ENCODE peak calls at places on chromosomes 12 and 14, in four cellular contexts. One of them, this sample, is unnamed.

GRCh38 chr12:43501705-43502104 is 50.3 kb downstream of the ADAMTS20 start:
- DNase-seq in uterus: no peak
- DNase-seq in right lobe of liver: no peak
- DNase-seq in upper lobe of left lung: no peak
- DNase-seq in this sample: no peak

GRCh38 chr14:55789442-55789841 is 209.4 kb downstream of the KTN1 start:
- DNase-seq in uterus: no peak
- DNase-seq in right lobe of liver: no peak
- DNase-seq in upper lobe of left lung: no peak
- DNase-seq in this sample: no peak

GRCh38 chr14:73762375-73762822 is 48.2 kb upstream of the PNMA1 start:
- DNase-seq in uterus: no peak
- DNase-seq in right lobe of liver: no peak
- DNase-seq in upper lobe of left lung: no peak
- DNase-seq in this sample: no peak

GRCh38 chr12:122909442-122910288 is 13.7 kb upstream of the VPS37B start:
- DNase-seq in uterus: no peak
- DNase-seq in right lobe of liver: no peak
- DNase-seq in upper lobe of left lung: no peak
- DNase-seq in this sample: no peak

GRCh38 chr14:33918256-33918655 is 32.6 kb downstream of the EGLN3 start:
- DNase-seq in uterus: no peak
- DNase-seq in right lobe of liver: no peak
- DNase-seq in upper lobe of left lung: no peak
- DNase-seq in this sample: no peak

GRCh38 chr12:85147331-85147730 is 111.2 kb downstream of the LRRIQ1 start:
- DNase-seq in uterus: no peak
- DNase-seq in right lobe of liver: no peak
- DNase-seq in upper lobe of left lung: no peak
- DNase-seq in this sample: no peak

GRCh38 chr14:68535404-68536024 is 257.4 kb downstream of the ZFP36L1 start:
- DNase-seq in uterus: no peak
- DNase-seq in right lobe of liver: no peak
- DNase-seq in upper lobe of left lung: no peak
- DNase-seq in this sample: no peak

GRCh38 chr14:102795060-102795925 is 18.0 kb downstream of the TRAF3 start:
- DNase-seq in uterus: peak; percentile 29
- DNase-seq in right lobe of liver: peak; percentile 58
- DNase-seq in upper lobe of left lung: peak; percentile 86
- DNase-seq in this sample: peak; percentile 73

GRCh38 chr14:63993992-63994391 is 141.2 kb downstream of the SYNE2 start:
- DNase-seq in uterus: no peak
- DNase-seq in right lobe of liver: no peak
- DNase-seq in upper lobe of left lung: no peak
- DNase-seq in this sample: no peak

GRCh38 chr14:102872020-102872419 is 50.4 kb upstream of the AMN start:
- DNase-seq in uterus: no peak
- DNase-seq in right lobe of liver: peak; percentile 65
- DNase-seq in upper lobe of left lung: no peak
- DNase-seq in this sample: no peak

GRCh38 chr12:57178213-57178612 is 30.8 kb upstream of the LRP1-AS start:
- DNase-seq in uterus: no peak
- DNase-seq in right lobe of liver: peak; percentile 17
- DNase-seq in upper lobe of left lung: no peak
- DNase-seq in this sample: no peak

GRCh38 chr14:33932526-33933292 is 18.2 kb downstream of the EGLN3 start:
- DNase-seq in uterus: no peak
- DNase-seq in right lobe of liver: no peak
- DNase-seq in upper lobe of left lung: no peak
- DNase-seq in this sample: no peak

GRCh38 chr12:122855071-122855829 is 20.0 kb downstream of the HIP1R start:
- DNase-seq in uterus: no peak
- DNase-seq in right lobe of liver: no peak
- DNase-seq in upper lobe of left lung: no peak
- DNase-seq in this sample: no peak

GRCh38 chr12:126554599-126554998 is 1489.4 kb downstream of the AACS start:
- DNase-seq in uterus: no peak
- DNase-seq in right lobe of liver: no peak
- DNase-seq in upper lobe of left lung: no peak
- DNase-seq in this sample: no peak

GRCh38 chr14:20905661-20906060 is 14.5 kb downstream of the RNASE3 start:
- DNase-seq in uterus: no peak
- DNase-seq in right lobe of liver: no peak
- DNase-seq in upper lobe of left lung: no peak
- DNase-seq in this sample: no peak

GRCh38 chr14:73746540-73747385 is 32.6 kb upstream of the PNMA1 start:
- DNase-seq in uterus: no peak
- DNase-seq in right lobe of liver: no peak
- DNase-seq in upper lobe of left lung: no peak
- DNase-seq in this sample: no peak

GRCh38 chr12:120376009-120376408 is 7.0 kb upstream of the MSI1 start:
- DNase-seq in uterus: no peak
- DNase-seq in right lobe of liver: no peak
- DNase-seq in upper lobe of left lung: no peak
- DNase-seq in this sample: no peak

GRCh38 chr12:50401383-50402155 is 884 bp downstream of the LARP4 start:
- DNase-seq in uterus: no peak
- DNase-seq in right lobe of liver: no peak
- DNase-seq in upper lobe of left lung: peak; percentile 58
- DNase-seq in this sample: peak; percentile 51

GRCh38 chr12:50398931-50399330 is 1.8 kb upstream of the LARP4 start:
- DNase-seq in uterus: no peak
- DNase-seq in right lobe of liver: no peak
- DNase-seq in upper lobe of left lung: no peak
- DNase-seq in this sample: no peak

GRCh38 chr12:50400104-50400637 is 514 bp upstream of the LARP4 start:
- DNase-seq in uterus: no peak
- DNase-seq in right lobe of liver: no peak
- DNase-seq in upper lobe of left lung: no peak
- DNase-seq in this sample: no peak

GRCh38 chr12:50402270-50403000 is 1.8 kb downstream of the LARP4 start:
- DNase-seq in uterus: no peak
- DNase-seq in right lobe of liver: no peak
- DNase-seq in upper lobe of left lung: no peak
- DNase-seq in this sample: no peak

DNA sequence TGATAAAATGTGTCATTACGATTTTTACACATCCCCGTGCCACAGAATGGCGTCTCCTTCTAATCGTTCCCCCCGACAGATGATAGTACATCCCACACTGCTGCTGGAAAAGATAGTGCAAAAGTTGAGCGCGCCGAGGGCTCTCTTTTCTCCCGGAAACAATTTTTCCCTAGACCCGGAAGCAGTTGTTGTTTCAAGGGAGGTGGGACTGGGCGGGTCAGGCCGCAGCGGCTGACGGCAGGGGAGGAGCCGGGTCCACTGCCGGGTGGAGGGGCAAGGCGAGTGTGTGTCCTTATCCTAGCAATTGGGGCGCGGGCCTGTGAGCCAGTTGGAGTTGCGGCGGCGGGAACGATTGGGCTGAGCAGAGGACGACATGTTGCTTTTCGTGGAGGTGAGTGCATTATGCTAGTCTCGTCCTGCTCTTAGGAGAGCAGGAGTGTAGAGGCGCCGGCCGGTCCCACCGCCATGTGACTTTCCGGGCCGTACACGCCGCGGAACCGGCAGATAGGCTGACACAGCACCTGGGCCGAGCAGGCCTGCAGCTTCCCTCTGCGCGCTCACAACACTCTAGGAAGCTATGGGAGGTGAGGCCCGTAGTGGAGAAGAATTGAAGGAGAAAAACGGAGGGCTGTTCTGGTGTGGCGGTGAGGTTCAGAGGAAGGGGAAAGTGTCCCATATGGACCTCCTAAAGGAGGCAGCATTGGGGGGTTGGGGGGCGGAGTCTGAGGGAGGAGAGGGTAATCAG is at the start of gene LARP4:
- DNase-seq in uterus: peak; percentile 88
- DNase-seq in right lobe of liver: peak; percentile 93
- DNase-seq in upper lobe of left lung: peak; percentile 93
- DNase-seq in this sample: peak; percentile 98
- TF ChIP-seq POLR2A in uterus: peak; percentile 83
- TF ChIP-seq POLR2A in right lobe of liver: peak; percentile 96
- TF ChIP-seq POLR2A in upper lobe of left lung: peak; percentile 95
- TF ChIP-seq POLR2A in this sample: no peak

GRCh38 chr12:49901026-49901425 is 2.7 kb downstream of the FAIM2 start:
- DNase-seq in uterus: no peak
- DNase-seq in right lobe of liver: no peak
- DNase-seq in upper lobe of left lung: no peak
- DNase-seq in this sample: no peak

GRCh38 chr12:49903351-49903699 is 375 bp downstream of the FAIM2 start:
- DNase-seq in uterus: no peak
- DNase-seq in right lobe of liver: no peak
- DNase-seq in upper lobe of left lung: no peak
- DNase-seq in this sample: no peak

GRCh38 chr12:49901986-49902385 is 1.7 kb downstream of the FAIM2 start:
- DNase-seq in uterus: no peak
- DNase-seq in right lobe of liver: no peak
- DNase-seq in upper lobe of left lung: no peak
- DNase-seq in this sample: no peak

GRCh38 chr12:49903700-49904423 is at the start of gene FAIM2:
- DNase-seq in uterus: peak; percentile 83
- DNase-seq in right lobe of liver: no peak
- DNase-seq in upper lobe of left lung: no peak
- DNase-seq in this sample: no peak

DNA sequence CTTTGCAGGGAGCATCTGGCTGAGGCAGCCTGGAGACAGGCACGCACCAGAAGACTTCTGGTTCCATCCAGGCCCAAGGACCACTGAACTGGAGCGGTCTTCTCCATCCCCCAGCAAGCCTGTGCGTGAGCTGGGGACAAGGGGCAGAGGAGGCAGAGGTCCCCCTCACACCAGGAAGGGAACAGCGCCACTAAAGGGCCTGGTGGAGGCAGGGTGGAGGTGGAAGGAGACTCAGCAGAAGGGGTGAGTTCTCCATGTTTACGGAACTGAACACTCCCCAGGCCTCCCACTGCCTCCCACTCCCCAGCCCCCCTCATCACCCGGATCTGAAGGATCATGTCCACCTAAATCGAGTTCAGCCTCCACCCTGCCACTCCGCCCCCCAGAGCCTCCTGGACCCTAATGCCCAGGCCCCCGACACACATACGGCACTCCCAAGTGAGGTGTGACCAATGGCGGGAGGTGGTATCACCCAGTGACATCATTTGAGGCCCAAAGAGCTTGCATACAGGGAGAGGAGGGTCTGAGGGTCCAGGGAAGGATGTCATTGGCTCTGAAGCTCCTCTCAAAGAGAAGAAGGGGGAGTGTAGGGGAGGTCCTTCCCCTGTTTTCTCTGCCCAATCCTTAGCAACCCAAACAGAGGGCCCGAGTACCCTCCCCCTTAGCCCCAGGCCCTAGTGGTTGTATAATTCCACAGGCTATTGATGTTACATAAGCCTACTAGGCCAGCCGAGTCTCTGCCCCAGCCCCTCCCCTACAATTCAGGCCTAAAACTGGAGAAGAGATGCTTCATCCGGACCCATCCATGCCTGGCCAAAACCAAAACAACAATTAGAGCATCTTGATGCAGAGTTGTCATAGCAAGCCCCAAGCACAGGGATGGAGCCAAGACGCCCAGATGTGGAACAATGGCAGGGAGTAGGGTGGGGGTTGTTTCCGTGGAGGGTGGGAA is 1.0 kb downstream of the FAIM2 start:
- DNase-seq in uterus: no peak
- DNase-seq in right lobe of liver: no peak
- DNase-seq in upper lobe of left lung: no peak
- DNase-seq in this sample: no peak
- TF ChIP-seq CTCF in uterus: no peak
- TF ChIP-seq CTCF in right lobe of liver: no peak
- TF ChIP-seq CTCF in upper lobe of left lung: no peak
- TF ChIP-seq CTCF in this sample: no peak

DNA sequence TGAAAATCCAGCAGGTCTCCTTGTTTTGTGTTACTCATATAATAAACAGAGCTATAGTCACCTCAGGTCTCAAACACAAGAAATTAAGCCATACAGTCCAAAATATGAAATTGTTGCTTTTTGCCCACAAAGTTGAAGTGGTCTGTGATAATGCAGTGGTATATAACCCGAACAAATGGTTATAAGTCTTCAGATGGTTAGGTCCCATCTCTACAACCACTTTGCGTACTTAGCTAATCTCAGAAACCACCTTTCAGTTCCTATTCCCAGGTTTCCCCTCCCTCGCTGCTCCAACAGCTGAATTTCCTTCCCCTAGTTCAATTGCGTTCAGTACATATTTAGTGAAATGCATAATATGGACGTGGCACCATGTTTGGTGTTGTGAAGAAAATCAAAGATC is 3.3 kb upstream of the KCNA5 start:
- DNase-seq in uterus: no peak
- DNase-seq in right lobe of liver: no peak
- DNase-seq in upper lobe of left lung: no peak
- DNase-seq in this sample: no peak
- H3K4me3 ChIP-seq in uterus: no peak overlapping the region
- H3K4me3 ChIP-seq in right lobe of liver: no peak overlapping the region
- H3K4me3 ChIP-seq in upper lobe of left lung: no peak overlapping the region
- H3K4me3 ChIP-seq in this sample: no peak overlapping the region

GRCh38 chr12:103948746-103949406 is 16.8 kb upstream of the TDG start:
- DNase-seq in uterus: no peak
- DNase-seq in right lobe of liver: no peak
- DNase-seq in upper lobe of left lung: no peak
- DNase-seq in this sample: no peak
- TF ChIP-seq POLR2A in uterus: no peak
- TF ChIP-seq POLR2A in right lobe of liver: no peak
- TF ChIP-seq POLR2A in upper lobe of left lung: no peak
- TF ChIP-seq POLR2A in this sample: no peak

DNA sequence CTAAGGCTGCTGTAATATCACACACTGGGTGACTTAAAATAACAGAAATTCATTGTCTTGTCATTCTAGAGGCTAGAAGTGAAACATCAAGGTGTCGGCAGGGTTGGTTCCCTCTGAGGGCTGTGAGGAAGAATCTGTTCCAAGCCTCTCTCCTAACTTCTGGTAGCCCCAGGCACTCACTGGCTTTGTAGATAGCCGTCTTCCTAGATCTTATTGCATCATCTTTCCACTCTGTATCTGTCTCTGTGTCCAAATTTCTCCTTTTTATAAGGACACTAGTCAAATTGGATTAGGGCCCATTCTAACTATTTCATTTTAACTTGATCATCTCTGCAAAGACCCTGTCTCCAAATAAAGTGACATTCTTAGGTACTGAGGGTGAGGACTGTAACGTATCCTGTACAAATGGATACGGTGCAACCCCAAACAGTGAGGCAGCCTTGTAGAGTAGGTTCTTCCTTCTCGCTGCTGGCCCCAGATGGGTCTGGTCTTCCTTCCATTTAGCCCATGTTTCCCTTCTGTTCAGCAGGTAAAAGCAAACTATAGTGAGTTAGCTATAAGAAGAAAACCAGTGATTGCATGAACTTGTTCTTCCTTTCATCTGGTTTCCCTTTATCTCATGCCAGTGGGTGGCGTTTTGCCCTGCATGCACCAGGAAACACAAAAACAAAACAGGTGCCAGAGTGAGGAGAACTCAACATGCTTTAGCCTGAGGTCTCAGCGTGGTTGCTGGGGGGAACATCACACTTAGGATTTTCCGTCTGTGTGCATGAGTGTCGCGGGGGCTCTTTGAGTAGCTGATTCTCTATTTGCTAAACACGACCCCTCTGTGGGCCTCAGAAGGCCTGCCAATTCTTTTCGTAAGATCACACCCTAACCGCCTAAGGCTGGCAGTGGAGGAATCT is 19.5 kb downstream of the TTC9 start:
- DNase-seq in uterus: no peak
- DNase-seq in right lobe of liver: peak; percentile 47
- DNase-seq in upper lobe of left lung: no peak
- DNase-seq in this sample: peak; percentile 35
- TF ChIP-seq CTCF in uterus: no peak
- TF ChIP-seq CTCF in right lobe of liver: peak; percentile 15
- TF ChIP-seq CTCF in upper lobe of left lung: no peak
- TF ChIP-seq CTCF in this sample: no peak